ENCODE peak calls at places on chromosomes 2 and 18, in four cellular contexts. Q is K562, J is endothelial cell of umbilical vein, W is IMR-90. Z is an unnamed sample.

GRCh38 chr2:10864888-10865551 is 46.7 kb upstream of the KCNF1 start:
- DNase-seq in Q (no peak), W (no peak), J (no peak), Z (no peak)

GRCh38 chr2:18750662-18751554 is 161.5 kb upstream of the NT5C1B start:
- DNase-seq in J (no peak), Q (no peak), W (peak; percentile 55), Z (no peak)

GRCh38 chr2:27072950-27073349 is 1.5 kb upstream of the OST4 start:
- DNase-seq in Q (no peak), W (peak; percentile 82), J (no peak), Z (no peak)

GRCh38 chr2:121382744-121383143 is 97.7 kb upstream of the TFCP2L1 start:
- DNase-seq in W (no peak), Q (no peak), J (no peak), Z (no peak)

GRCh38 chr18:9474103-9474982 is 970 bp upstream of the RALBP1 start:
- DNase-seq in J (no peak), W (peak; percentile 73), Q (no peak), Z (no peak)

GRCh38 chr2:46239847-46240181 is 57.4 kb upstream of the EPAS1 start:
- DNase-seq in Q (no peak), W (no peak), J (no peak), Z (no peak)

GRCh38 chr2:1800306-1800705 is 56.0 kb upstream of the PXDN start:
- DNase-seq in J (no peak), W (no peak), Q (no peak), Z (no peak)

GRCh38 chr2:215530191-215530968 is 94.5 kb upstream of the FN1 start:
- DNase-seq in J (peak; percentile 65), Q (no peak), W (peak; percentile 73), Z (peak; percentile 53)

GRCh38 chr2:10378189-10378588 is 69.9 kb downstream of the ODC1 start:
- DNase-seq in Q (no peak), W (no peak), J (no peak), Z (no peak)

GRCh38 chr2:62529758-62530157 is 23.8 kb upstream of the TMEM17 start:
- DNase-seq in W (no peak), Q (no peak), J (no peak), Z (no peak)

GRCh38 chr18:12769644-12770440 is 67.0 kb downstream of the PSMG2 start:
- DNase-seq in Q (no peak), W (peak; percentile 46), J (no peak), Z (no peak)

GRCh38 chr2:85577386-85578242 is at the start of gene VAMP8:
- DNase-seq in Q (peak; percentile 86), W (no peak), J (peak; percentile 37), Z (peak; percentile 62)

GRCh38 chr2:1886405-1886992 is 142.2 kb upstream of the PXDN start:
- DNase-seq in Q (peak; percentile 57), W (peak; percentile 66), J (peak; percentile 21), Z (peak; percentile 13)

GRCh38 chr18:25921677-25922421 is 168.6 kb downstream of the SS18 start:
- DNase-seq in J (peak; percentile 35), Q (peak; percentile 77), W (peak; percentile 20), Z (no peak)

GRCh38 chr2:14480906-14481305 is 151.6 kb upstream of the LRATD1 start:
- DNase-seq in Q (no peak), J (no peak), W (no peak), Z (no peak)

GRCh38 chr2:188776634-188777033 is 197.5 kb upstream of the COL3A1 start:
- DNase-seq in W (peak; percentile 93), Q (no peak), J (no peak), Z (no peak)

GRCh38 chr2:27191107-27191829 is 20.6 kb upstream of the ATRAID start:
- DNase-seq in J (peak; percentile 73), Q (peak; percentile 64), W (peak; percentile 71), Z (no peak)

GRCh38 chr2:111638274-111638877 is 245.6 kb downstream of the ANAPC1 start:
- DNase-seq in Q (no peak), W (no peak), J (no peak), Z (no peak)

GRCh38 chr2:29844713-29845320 is 76.6 kb downstream of the ALK start:
- DNase-seq in W (no peak), Q (no peak), J (no peak), Z (no peak)

GRCh38 chr2:190853659-190854386 is 26.8 kb upstream of the GLS start:
- DNase-seq in W (no peak), J (peak; percentile 54), Q (no peak), Z (no peak)

GRCh38 chr2:102064679-102065674 is 73.2 kb downstream of the IL1R2 start:
- DNase-seq in Q (no peak), J (no peak), W (peak; percentile 57), Z (no peak)

GRCh38 chr2:132417430-132418035 is 928 bp downstream of the GPR39 start:
- DNase-seq in W (no peak), J (no peak), Q (no peak), Z (no peak)
- H3K9me1 ChIP-seq in W (peaks cover 11% of the 10 kb centered on the region), J (no peaks in the 10 kb centered on the region), Q (no peaks in the 10 kb centered on the region), Z (no peaks in the 10 kb centered on the region)

GRCh38 chr18:37524546-37525301 is 40.9 kb downstream of the CELF4 start:
- DNase-seq in W (no peak), Q (peak; percentile 18), J (no peak), Z (no peak)

GRCh38 chr18:37525302-37525585 is 40.4 kb downstream of the CELF4 start:
- DNase-seq in J (no peak), W (no peak), Q (no peak), Z (no peak)

GRCh38 chr18:37521500-37522465 is 43.8 kb downstream of the CELF4 start:
- DNase-seq in W (no peak), J (no peak), Q (no peak), Z (no peak)

GRCh38 chr18:37520508-37520907 is 45.1 kb downstream of the CELF4 start:
- DNase-seq in Q (no peak), W (no peak), J (no peak), Z (no peak)

DNA sequence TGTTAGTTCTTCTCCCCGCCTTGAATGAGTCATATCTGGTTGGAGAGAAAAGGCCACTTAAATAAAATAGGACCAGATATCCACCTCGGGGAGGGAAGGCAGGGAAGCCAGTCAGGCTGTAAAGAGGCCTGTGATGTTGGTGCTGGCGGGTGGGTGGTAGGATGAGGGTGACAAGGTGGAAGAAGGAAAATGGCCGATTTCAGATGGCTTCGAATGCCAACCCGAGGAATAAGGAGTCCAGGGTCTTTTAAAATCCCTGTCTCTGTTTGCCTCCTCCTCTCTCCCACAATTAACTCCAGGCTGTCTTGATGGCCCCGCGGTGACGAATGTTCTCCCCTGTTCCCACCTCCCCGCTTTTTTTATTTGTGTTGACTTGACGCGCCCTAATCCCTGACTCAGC is 41.5 kb downstream of the CELF4 start:
- DNase-seq in J (no peak), W (no peak), Q (no peak), Z (no peak)
- H3K4me3 ChIP-seq in J (no peak overlapping the region), W (no peak overlapping the region), Q (no peak overlapping the region), Z (no peak overlapping the region)

DNA sequence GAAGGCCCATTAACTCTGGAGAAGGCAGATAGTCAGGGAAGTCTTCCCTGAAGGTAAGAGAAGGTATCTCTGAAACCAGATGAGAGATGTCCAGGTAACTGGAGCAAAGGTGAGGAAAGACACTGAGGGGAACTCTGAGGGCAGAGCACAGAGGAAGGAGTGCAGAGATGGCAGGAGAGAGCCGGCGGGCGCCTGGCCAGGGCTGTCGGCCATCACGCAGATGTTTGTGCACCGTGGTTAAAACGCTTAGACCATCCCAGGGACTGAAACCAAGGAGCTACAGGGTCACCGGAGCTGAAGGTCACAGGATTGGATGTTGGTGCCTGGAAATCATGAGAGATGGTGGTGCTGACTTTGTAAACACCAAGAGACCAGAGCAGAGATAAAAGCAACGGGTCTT is 55.4 kb downstream of the LAMA1 start:
- DNase-seq in Q (no peak), J (no peak), W (no peak), Z (no peak)
- H3K9me1 ChIP-seq in Q (no peaks in the 10 kb centered on the region), J (no peaks in the 10 kb centered on the region), W (no peaks in the 10 kb centered on the region), Z (no peaks in the 10 kb centered on the region)

GRCh38 chr18:78151234-78151633 is 828.4 kb upstream of the SALL3 start:
- DNase-seq in J (no peak), W (no peak), Q (no peak), Z (no peak)
- H3K4me3 ChIP-seq in J (no peak overlapping the region), W (no peak overlapping the region), Q (no peak overlapping the region), Z (no peak overlapping the region)

GRCh38 chr18:61129001-61129400 is 204.2 kb upstream of the CDH20 start:
- DNase-seq in Q (no peak), W (no peak), J (no peak), Z (no peak)
- H3K9me1 ChIP-seq in Q (no peaks in the 10 kb centered on the region), W (no peaks in the 10 kb centered on the region), J (no peaks in the 10 kb centered on the region), Z (no peaks in the 10 kb centered on the region)

GRCh38 chr2:95027369-95027720 is 1.8 kb downstream of the MAL start:
- DNase-seq in W (no peak), Q (no peak), J (no peak), Z (no peak)
- H3K4me3 ChIP-seq in W (no peak overlapping the region), Q (no peak overlapping the region), J (no peak overlapping the region), Z (no peak overlapping the region)